ENCODE peak calls at places on chromosome 4, in six cellular contexts. One of them, this sample, is unnamed.

GRCh38 chr4:101337688-101338087 is 9.6 kb downstream of the PPP3CA start:
- DNase-seq in ascending aorta: no peak
- DNase-seq in ovary: no peak
- DNase-seq in lower lobe of right lung: no peak
- DNase-seq in tibial artery: no peak
- DNase-seq in tibial nerve: no peak
- DNase-seq in this sample: no peak

GRCh38 chr4:156496797-156497196 is 474.8 kb downstream of the PDGFC start:
- DNase-seq in tibial artery: no peak
- DNase-seq in lower lobe of right lung: no peak
- DNase-seq in ovary: no peak
- DNase-seq in ascending aorta: no peak
- DNase-seq in tibial nerve: no peak
- DNase-seq in this sample: no peak

GRCh38 chr4:7514281-7514680 is 79.6 kb upstream of the PSAPL1 start:
- DNase-seq in tibial artery: no peak
- DNase-seq in ovary: no peak
- DNase-seq in ascending aorta: no peak
- DNase-seq in tibial nerve: no peak
- DNase-seq in lower lobe of right lung: no peak
- DNase-seq in this sample: no peak

GRCh38 chr4:76850010-76850441 is 47.9 kb downstream of the SOWAHB start:
- DNase-seq in tibial artery: no peak
- DNase-seq in ovary: no peak
- DNase-seq in ascending aorta: no peak
- DNase-seq in tibial nerve: no peak
- DNase-seq in lower lobe of right lung: no peak
- DNase-seq in this sample: no peak

GRCh38 chr4:40688446-40689095 is 58.9 kb upstream of the RBM47 start:
- DNase-seq in tibial nerve: no peak
- DNase-seq in tibial artery: no peak
- DNase-seq in lower lobe of right lung: no peak
- DNase-seq in ovary: no peak
- DNase-seq in ascending aorta: no peak
- DNase-seq in this sample: no peak

GRCh38 chr4:109332926-109333464 is 30.5 kb upstream of the COL25A1 start:
- DNase-seq in ovary: no peak
- DNase-seq in tibial artery: no peak
- DNase-seq in tibial nerve: no peak
- DNase-seq in lower lobe of right lung: no peak
- DNase-seq in ascending aorta: no peak
- DNase-seq in this sample: no peak

GRCh38 chr4:141038428-141038827 is 94.8 kb downstream of the RNF150 start:
- DNase-seq in ovary: no peak
- DNase-seq in ascending aorta: no peak
- DNase-seq in lower lobe of right lung: no peak
- DNase-seq in tibial artery: no peak
- DNase-seq in tibial nerve: no peak
- DNase-seq in this sample: no peak

GRCh38 chr4:86380176-86380724 is 20.4 kb upstream of the MAPK10 start:
- DNase-seq in ovary: no peak
- DNase-seq in ascending aorta: no peak
- DNase-seq in tibial artery: no peak
- DNase-seq in tibial nerve: no peak
- DNase-seq in lower lobe of right lung: no peak
- DNase-seq in this sample: no peak

GRCh38 chr4:18882468-18882867 is 860.9 kb upstream of the LCORL start:
- DNase-seq in ovary: no peak
- DNase-seq in lower lobe of right lung: no peak
- DNase-seq in ascending aorta: no peak
- DNase-seq in tibial artery: no peak
- DNase-seq in tibial nerve: no peak
- DNase-seq in this sample: no peak

GRCh38 chr4:78313754-78314120 is 237.8 kb upstream of the ANXA3 start:
- DNase-seq in tibial artery: no peak
- DNase-seq in ascending aorta: no peak
- DNase-seq in tibial nerve: no peak
- DNase-seq in ovary: no peak
- DNase-seq in lower lobe of right lung: no peak
- DNase-seq in this sample: no peak

GRCh38 chr4:113012776-113013175 is 36.7 kb upstream of the ANK2 start:
- DNase-seq in ascending aorta: no peak
- DNase-seq in ovary: no peak
- DNase-seq in lower lobe of right lung: no peak
- DNase-seq in tibial artery: no peak
- DNase-seq in tibial nerve: no peak
- DNase-seq in this sample: no peak

GRCh38 chr4:87073570-87074470 is 139.0 kb downstream of the AFF1 start:
- DNase-seq in lower lobe of right lung: peak; percentile 65
- DNase-seq in ovary: no peak
- DNase-seq in tibial artery: no peak
- DNase-seq in tibial nerve: no peak
- DNase-seq in ascending aorta: no peak
- DNase-seq in this sample: no peak

GRCh38 chr4:81227968-81228367 is 12.9 kb upstream of the PRKG2 start:
- DNase-seq in ovary: no peak
- DNase-seq in tibial nerve: no peak
- DNase-seq in lower lobe of right lung: no peak
- DNase-seq in ascending aorta: no peak
- DNase-seq in tibial artery: no peak
- DNase-seq in this sample: no peak

GRCh38 chr4:111595456-111595855 is 549.8 kb upstream of the FAM241A start:
- DNase-seq in ascending aorta: no peak
- DNase-seq in lower lobe of right lung: no peak
- DNase-seq in ovary: no peak
- DNase-seq in tibial artery: no peak
- DNase-seq in tibial nerve: no peak
- DNase-seq in this sample: no peak

GRCh38 chr4:102580463-102580842 is 79.3 kb downstream of the NFKB1 start:
- DNase-seq in tibial nerve: no peak
- DNase-seq in ovary: no peak
- DNase-seq in tibial artery: no peak
- DNase-seq in ascending aorta: no peak
- DNase-seq in lower lobe of right lung: no peak
- DNase-seq in this sample: no peak

GRCh38 chr4:90120037-90120436 is 7.2 kb upstream of the CCSER1 start:
- DNase-seq in ovary: no peak
- DNase-seq in lower lobe of right lung: no peak
- DNase-seq in tibial nerve: no peak
- DNase-seq in ascending aorta: no peak
- DNase-seq in tibial artery: no peak
- DNase-seq in this sample: no peak

GRCh38 chr4:2354760-2355159 is 63.7 kb downstream of the ZFYVE28 start:
- DNase-seq in ascending aorta: no peak
- DNase-seq in lower lobe of right lung: peak; percentile 43
- DNase-seq in ovary: no peak
- DNase-seq in tibial artery: no peak
- DNase-seq in tibial nerve: no peak
- DNase-seq in this sample: no peak

GRCh38 chr4:112704991-112705845 is 68.3 kb downstream of the LARP7 start:
- DNase-seq in tibial artery: peak; percentile 28
- DNase-seq in lower lobe of right lung: peak; percentile 53
- DNase-seq in ovary: peak; percentile 63
- DNase-seq in ascending aorta: no peak
- DNase-seq in tibial nerve: no peak
- DNase-seq in this sample: no peak

GRCh38 chr4:48904541-48905142 is 1.9 kb downstream of the OCIAD2 start:
- DNase-seq in lower lobe of right lung: no peak
- DNase-seq in ascending aorta: no peak
- DNase-seq in tibial artery: no peak
- DNase-seq in ovary: no peak
- DNase-seq in tibial nerve: no peak
- DNase-seq in this sample: no peak

GRCh38 chr4:102610007-102610406 is 108.8 kb downstream of the NFKB1 start:
- DNase-seq in ovary: no peak
- DNase-seq in lower lobe of right lung: no peak
- DNase-seq in tibial artery: no peak
- DNase-seq in tibial nerve: no peak
- DNase-seq in ascending aorta: no peak
- DNase-seq in this sample: no peak

GRCh38 chr4:165991325-165992180 is 118.5 kb downstream of the TLL1 start:
- DNase-seq in tibial nerve: no peak
- DNase-seq in tibial artery: no peak
- DNase-seq in ascending aorta: no peak
- DNase-seq in ovary: no peak
- DNase-seq in lower lobe of right lung: no peak
- DNase-seq in this sample: no peak

GRCh38 chr4:81215219-81215892 is at the start of gene PRKG2:
- DNase-seq in tibial artery: no peak
- DNase-seq in ovary: no peak
- DNase-seq in tibial nerve: no peak
- DNase-seq in ascending aorta: no peak
- DNase-seq in lower lobe of right lung: peak; percentile 54
- DNase-seq in this sample: no peak

GRCh38 chr4:56986192-56986591 is 7.5 kb downstream of the POLR2B start:
- DNase-seq in tibial artery: no peak
- DNase-seq in ovary: no peak
- DNase-seq in tibial nerve: no peak
- DNase-seq in lower lobe of right lung: no peak
- DNase-seq in ascending aorta: no peak
- DNase-seq in this sample: no peak

GRCh38 chr4:8921465-8921864 is 49.8 kb upstream of the HMX1 start:
- DNase-seq in ovary: no peak
- DNase-seq in lower lobe of right lung: no peak
- DNase-seq in tibial nerve: no peak
- DNase-seq in ascending aorta: no peak
- DNase-seq in tibial artery: no peak
- DNase-seq in this sample: peak; percentile 33

DNA sequence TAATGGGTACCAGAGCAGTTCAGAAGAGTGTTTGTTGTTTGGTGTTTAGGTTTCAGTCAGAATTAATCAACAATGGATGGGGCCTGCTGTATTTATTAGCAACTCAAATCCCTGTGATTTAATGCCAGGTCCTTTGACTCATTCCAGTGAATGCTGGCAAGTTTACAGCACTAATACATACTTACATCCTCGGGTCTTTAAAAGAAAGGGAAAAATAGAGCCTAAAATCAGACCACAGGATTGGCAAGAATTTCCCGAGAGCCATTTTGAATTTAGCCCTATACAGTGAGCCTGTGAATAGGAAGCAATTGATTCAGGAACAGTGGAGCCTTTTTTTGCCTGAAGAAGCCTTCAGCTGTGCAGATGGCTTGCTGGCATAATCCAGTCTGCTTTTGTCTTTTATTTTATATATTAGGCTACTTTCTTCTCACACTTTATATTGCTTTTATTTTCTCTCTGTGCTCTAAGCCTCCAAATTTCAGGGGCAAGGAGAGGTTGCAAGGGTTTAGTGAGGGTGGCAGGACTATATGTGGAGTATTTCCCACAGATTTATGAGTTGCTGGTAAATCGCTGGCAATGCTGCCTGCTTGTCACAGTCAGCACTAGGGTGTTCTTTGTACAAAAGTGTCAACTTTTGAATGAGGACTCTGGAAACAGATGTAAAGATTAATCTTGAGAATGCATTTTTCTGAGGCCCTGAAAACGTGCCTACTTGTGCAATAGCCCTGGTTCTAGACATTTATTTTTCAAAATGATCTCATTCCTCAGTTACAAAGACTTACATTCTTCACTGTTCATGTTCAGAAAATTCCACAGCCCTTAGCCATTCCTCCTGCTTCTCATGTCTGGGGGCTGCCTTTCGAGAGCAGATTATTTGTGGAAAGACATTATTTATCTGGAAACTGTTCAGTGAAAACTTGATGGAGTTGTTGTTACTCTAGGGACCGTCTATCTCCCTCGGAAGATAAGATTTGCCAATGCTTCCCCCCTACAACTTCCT is 303.5 kb downstream of the SPRY1 start:
- DNase-seq in tibial artery: no peak
- DNase-seq in ovary: no peak
- DNase-seq in tibial nerve: no peak
- DNase-seq in ascending aorta: no peak
- DNase-seq in lower lobe of right lung: no peak
- DNase-seq in this sample: no peak
- H3K4me3 ChIP-seq in tibial artery: no peak overlapping the region
- H3K4me3 ChIP-seq in ovary: peak overlapping the region; percentile 9
- H3K4me3 ChIP-seq in tibial nerve: no peak overlapping the region
- H3K4me3 ChIP-seq in ascending aorta: peak overlapping the region; percentile 29
- H3K4me3 ChIP-seq in lower lobe of right lung: no peak overlapping the region
- H3K4me3 ChIP-seq in this sample: peak overlapping the region; percentile 51

GRCh38 chr4:74969507-74970474 is 36.9 kb downstream of the PARM1 start:
- DNase-seq in tibial nerve: no peak
- DNase-seq in ovary: no peak
- DNase-seq in lower lobe of right lung: no peak
- DNase-seq in ascending aorta: no peak
- DNase-seq in tibial artery: no peak
- DNase-seq in this sample: no peak
- TF ChIP-seq CTCF in tibial nerve: no peak
- TF ChIP-seq CTCF in ovary: no peak
- TF ChIP-seq CTCF in lower lobe of right lung: peak; percentile 9
- TF ChIP-seq CTCF in ascending aorta: peak; percentile 41
- TF ChIP-seq CTCF in tibial artery: peak; percentile 36
- TF ChIP-seq CTCF in this sample: peak; percentile 23

GRCh38 chr4:73841243-73841925 is 4.9 kb downstream of the CXCL6 start:
- DNase-seq in lower lobe of right lung: no peak
- DNase-seq in tibial artery: no peak
- DNase-seq in ascending aorta: no peak
- DNase-seq in ovary: no peak
- DNase-seq in tibial nerve: no peak
- DNase-seq in this sample: no peak

GRCh38 chr4:73839071-73839470 is 2.6 kb downstream of the CXCL6 start:
- DNase-seq in ovary: no peak
- DNase-seq in tibial artery: no peak
- DNase-seq in lower lobe of right lung: no peak
- DNase-seq in ascending aorta: no peak
- DNase-seq in tibial nerve: no peak
- DNase-seq in this sample: no peak

GRCh38 chr4:73836373-73837269 is at the start of gene CXCL6:
- DNase-seq in tibial artery: no peak
- DNase-seq in lower lobe of right lung: peak; percentile 56
- DNase-seq in tibial nerve: peak; percentile 12
- DNase-seq in ovary: peak; percentile 21
- DNase-seq in ascending aorta: no peak
- DNase-seq in this sample: no peak

GRCh38 chr4:73842696-73843095 is 6.2 kb downstream of the CXCL6 start:
- DNase-seq in lower lobe of right lung: no peak
- DNase-seq in tibial artery: no peak
- DNase-seq in ascending aorta: no peak
- DNase-seq in tibial nerve: no peak
- DNase-seq in ovary: no peak
- DNase-seq in this sample: no peak

DNA sequence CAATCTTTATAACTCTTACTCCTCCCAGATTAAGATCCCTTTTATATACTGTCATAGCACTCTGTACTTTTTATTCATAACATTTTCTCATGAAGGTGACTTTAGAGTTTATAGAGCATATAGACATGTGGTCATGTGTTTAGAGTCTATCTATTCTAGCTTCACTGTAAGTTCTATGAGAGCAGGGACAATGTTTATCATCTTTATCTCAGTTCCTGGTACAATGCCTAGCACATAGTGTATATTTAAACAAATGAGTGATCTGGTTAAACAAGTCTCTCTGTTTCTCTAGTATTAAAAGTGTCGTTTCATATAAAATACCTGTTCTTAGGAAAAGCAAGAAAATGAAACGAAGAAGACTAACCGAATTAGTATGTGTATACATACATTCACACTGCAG is 3.2 kb downstream of the CXCL6 start:
- DNase-seq in ovary: no peak
- DNase-seq in lower lobe of right lung: no peak
- DNase-seq in tibial artery: no peak
- DNase-seq in ascending aorta: no peak
- DNase-seq in tibial nerve: no peak
- DNase-seq in this sample: no peak
- H3K27ac ChIP-seq in ovary: no peak overlapping the region
- H3K27ac ChIP-seq in lower lobe of right lung: no peak overlapping the region
- H3K27ac ChIP-seq in tibial artery: no peak overlapping the region
- H3K27ac ChIP-seq in ascending aorta: no peak overlapping the region
- H3K27ac ChIP-seq in tibial nerve: no peak overlapping the region
- H3K27ac ChIP-seq in this sample: no peak overlapping the region

GRCh38 chr4:336099-336892 is 1.3 kb upstream of the ZNF141 start:
- DNase-seq in tibial artery: peak; percentile 24
- DNase-seq in ascending aorta: no peak
- DNase-seq in ovary: peak; percentile 69
- DNase-seq in tibial nerve: no peak
- DNase-seq in lower lobe of right lung: peak; percentile 52
- DNase-seq in this sample: peak; percentile 77
- H3K4me3 ChIP-seq in tibial artery: peak overlapping the region; percentile 89
- H3K4me3 ChIP-seq in ascending aorta: peak overlapping the region; percentile 100
- H3K4me3 ChIP-seq in ovary: peak overlapping the region; percentile 92
- H3K4me3 ChIP-seq in tibial nerve: peak overlapping the region; percentile 62
- H3K4me3 ChIP-seq in lower lobe of right lung: peak overlapping the region; percentile 95
- H3K4me3 ChIP-seq in this sample: peak overlapping the region; percentile 85